ENCODE peak calls at places on chromosomes 16 and 17, in five cellular contexts. N is AG10803, P is GM13976, E is HFFc6, Y is omental fat pad. Q is an unnamed sample.

GRCh38 chr16:84085774-84086173 is 31.0 kb downstream of the MBTPS1 start:
- DNase-seq in N (no peak), P (peak), E (no peak), Y (no peak), Q (no peak)

GRCh38 chr17:47801906-47802305 is 19.7 kb downstream of the OSBPL7 start:
- DNase-seq in N (no peak), P (no peak), E (no peak), Y (no peak), Q (no peak)

GRCh38 chr16:30352488-30353401 is 2.4 kb downstream of the CD2BP2 start:
- DNase-seq in N (no peak), P (no peak), E (no peak), Y (no peak), Q (no peak)

GRCh38 chr16:30377812-30378235 is 3.2 kb downstream of the MYL11 start:
- DNase-seq in N (peak), P (peak), E (peak), Y (peak), Q (peak)

GRCh38 chr17:43694081-43694870 is 32.6 kb upstream of the MEOX1 start:
- DNase-seq in N (peak), P (peak), E (peak), Y (peak), Q (peak)

GRCh38 chr16:52547001-52547833 is at the start of gene TOX3:
- DNase-seq in N (no peak), P (peak), E (no peak), Y (no peak), Q (no peak)

GRCh38 chr16:89573826-89574680 is 1.5 kb upstream of the CPNE7 start:
- DNase-seq in N (no peak), P (no peak), E (no peak), Y (no peak), Q (no peak)

GRCh38 chr16:5706206-5706605 is 608.6 kb upstream of the EEF2KMT start:
- DNase-seq in N (no peak), P (no peak), E (no peak), Y (no peak), Q (no peak)

GRCh38 chr17:20068445-20068844 is 59.3 kb downstream of the SPECC1 start:
- DNase-seq in N (no peak), P (no peak), E (no peak), Y (no peak), Q (no peak)

GRCh38 chr17:77677210-77677609 is 281.3 kb upstream of the TNRC6C start:
- DNase-seq in N (peak), P (no peak), E (no peak), Y (no peak), Q (no peak)

GRCh38 chr16:28202147-28202746 is 9.5 kb downstream of the XPO6 start:
- DNase-seq in N (no peak), P (peak), E (no peak), Y (no peak), Q (no peak)
- TF ChIP-seq CTCF in N (no peak), P (peak), E (peak), Y (no peak), Q (no peak)

GRCh38 chr17:33316733-33317132 is 23.6 kb upstream of the ASIC2 start:
- DNase-seq in N (no peak), P (no peak), E (no peak), Y (no peak), Q (no peak)

GRCh38 chr17:33322063-33322462 is 29.0 kb upstream of the ASIC2 start:
- DNase-seq in N (peak), P (no peak), E (no peak), Y (no peak), Q (no peak)

GRCh38 chr17:33318241-33318640 is 25.1 kb upstream of the ASIC2 start:
- DNase-seq in N (no peak), P (no peak), E (no peak), Y (no peak), Q (no peak)
- TF ChIP-seq CTCF in N (no peak), P (no peak), E (no peak), Y (no peak), Q (no peak)

GRCh38 chr16:74466872-74467271 is 45.6 kb upstream of the CLEC18B start:
- DNase-seq in N (no peak), P (peak), E (no peak), Y (no peak), Q (no peak)
- TF ChIP-seq CTCF in N (no peak), P (no peak), E (no peak), Y (no peak), Q (no peak)

DNA sequence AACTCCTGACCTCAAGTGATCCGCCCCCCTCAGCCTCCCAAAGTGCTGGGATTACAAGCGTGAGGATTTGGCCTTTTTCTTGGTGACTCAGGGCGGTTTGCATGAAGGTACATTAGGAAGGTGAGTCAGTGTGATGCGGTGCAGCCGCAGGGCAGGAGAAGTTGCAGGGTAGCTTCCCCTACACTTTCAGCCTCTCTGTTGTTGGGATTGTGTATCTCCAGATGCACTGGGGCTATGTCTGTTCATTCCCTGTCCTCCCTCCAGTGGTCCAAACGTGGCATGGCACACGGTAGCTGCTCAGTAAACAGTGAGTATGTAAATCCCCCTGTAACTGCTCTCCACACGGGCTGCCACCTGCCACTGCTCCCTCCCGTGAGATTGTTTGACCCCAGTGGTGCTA is 109.1 kb upstream of the CDC42EP4 start:
- DNase-seq in N (no peak), P (no peak), E (no peak), Y (no peak), Q (no peak)
- TF ChIP-seq CTCF in N (peak), P (no peak), E (peak), Y (no peak), Q (peak)

GRCh38 chr17:37802712-37803416 is 58.0 kb upstream of the HNF1B start:
- DNase-seq in N (peak), P (no peak), E (no peak), Y (no peak), Q (no peak)
- TF ChIP-seq CTCF in N (no peak), P (no peak), E (no peak), Y (no peak), Q (no peak)

Q was measured in type B pancreatic cell.